ENCODE peak calls at places on chromosomes 13 and 19, in ten cellular contexts. One of them, this sample, is unnamed.
A peak's percentile ranks its signal among the peaks of the same experiment; 100 is the strongest.

GRCh38 chr19:35901055-35901644 is 810 bp upstream of the NFKBID start:
- DNase-seq in IMR-90: peak; percentile 51
- DNase-seq in stimulated activated CD4-positive, alpha-beta T cell treated with anti-CD3 and anti-CD28 coated beads, Interleukin-15, amount 100 ng/mL, for 1 hour: no peak
- DNase-seq in transverse colon: no peak
- DNase-seq in heart left ventricle: no peak
- DNase-seq in GM18507: no peak
- DNase-seq in T-helper 1 cell: no peak
- DNase-seq in body of pancreas: no peak
- DNase-seq in neural crest cell: no peak
- DNase-seq in hypothalamus: no peak
- DNase-seq in this sample: no peak

GRCh38 chr19:29771708-29772415 is 39.9 kb upstream of the CCNE1 start:
- DNase-seq in IMR-90: peak; percentile 37
- DNase-seq in stimulated activated CD4-positive, alpha-beta T cell treated with anti-CD3 and anti-CD28 coated beads, Interleukin-15, amount 100 ng/mL, for 1 hour: no peak
- DNase-seq in transverse colon: peak; percentile 48
- DNase-seq in heart left ventricle: peak; percentile 46
- DNase-seq in GM18507: no peak
- DNase-seq in T-helper 1 cell: peak; percentile 27
- DNase-seq in body of pancreas: peak; percentile 58
- DNase-seq in neural crest cell: peak; percentile 60
- DNase-seq in hypothalamus: peak; percentile 35
- DNase-seq in this sample: no peak

GRCh38 chr19:53809518-53810186 is 14.5 kb downstream of the NLRP12 start:
- DNase-seq in IMR-90: no peak
- DNase-seq in stimulated activated CD4-positive, alpha-beta T cell treated with anti-CD3 and anti-CD28 coated beads, Interleukin-15, amount 100 ng/mL, for 1 hour: no peak
- DNase-seq in transverse colon: no peak
- DNase-seq in heart left ventricle: no peak
- DNase-seq in GM18507: no peak
- DNase-seq in T-helper 1 cell: no peak
- DNase-seq in body of pancreas: no peak
- DNase-seq in neural crest cell: no peak
- DNase-seq in hypothalamus: no peak
- DNase-seq in this sample: no peak

GRCh38 chr19:32599736-32600157 is 18.8 kb downstream of the PDCD5 start:
- DNase-seq in IMR-90: peak; percentile 69
- DNase-seq in stimulated activated CD4-positive, alpha-beta T cell treated with anti-CD3 and anti-CD28 coated beads, Interleukin-15, amount 100 ng/mL, for 1 hour: no peak
- DNase-seq in transverse colon: peak; percentile 25
- DNase-seq in heart left ventricle: no peak
- DNase-seq in GM18507: peak; percentile 29
- DNase-seq in T-helper 1 cell: peak; percentile 57
- DNase-seq in body of pancreas: peak; percentile 21
- DNase-seq in neural crest cell: peak; percentile 53
- DNase-seq in hypothalamus: no peak
- DNase-seq in this sample: peak; percentile 5

GRCh38 chr19:13169769-13170168 is 19.6 kb downstream of the IER2 start:
- DNase-seq in IMR-90: peak; percentile 65
- DNase-seq in stimulated activated CD4-positive, alpha-beta T cell treated with anti-CD3 and anti-CD28 coated beads, Interleukin-15, amount 100 ng/mL, for 1 hour: no peak
- DNase-seq in transverse colon: peak; percentile 60
- DNase-seq in heart left ventricle: peak; percentile 57
- DNase-seq in GM18507: no peak
- DNase-seq in T-helper 1 cell: no peak
- DNase-seq in body of pancreas: no peak
- DNase-seq in neural crest cell: no peak
- DNase-seq in hypothalamus: no peak
- DNase-seq in this sample: no peak

GRCh38 chr13:58119351-58119750 is 487.8 kb downstream of the PCDH17 start:
- DNase-seq in IMR-90: no peak
- DNase-seq in stimulated activated CD4-positive, alpha-beta T cell treated with anti-CD3 and anti-CD28 coated beads, Interleukin-15, amount 100 ng/mL, for 1 hour: no peak
- DNase-seq in transverse colon: no peak
- DNase-seq in heart left ventricle: no peak
- DNase-seq in GM18507: no peak
- DNase-seq in T-helper 1 cell: no peak
- DNase-seq in body of pancreas: no peak
- DNase-seq in neural crest cell: no peak
- DNase-seq in hypothalamus: no peak
- DNase-seq in this sample: no peak

GRCh38 chr13:94968040-94968756 is 255.9 kb upstream of the SOX21 start:
- DNase-seq in IMR-90: no peak
- DNase-seq in stimulated activated CD4-positive, alpha-beta T cell treated with anti-CD3 and anti-CD28 coated beads, Interleukin-15, amount 100 ng/mL, for 1 hour: no peak
- DNase-seq in transverse colon: no peak
- DNase-seq in heart left ventricle: no peak
- DNase-seq in GM18507: no peak
- DNase-seq in T-helper 1 cell: no peak
- DNase-seq in body of pancreas: no peak
- DNase-seq in neural crest cell: peak; percentile 47
- DNase-seq in hypothalamus: peak; percentile 57
- DNase-seq in this sample: no peak

GRCh38 chr13:37510441-37510840 is 88.1 kb downstream of the POSTN start:
- DNase-seq in IMR-90: no peak
- DNase-seq in stimulated activated CD4-positive, alpha-beta T cell treated with anti-CD3 and anti-CD28 coated beads, Interleukin-15, amount 100 ng/mL, for 1 hour: no peak
- DNase-seq in transverse colon: no peak
- DNase-seq in heart left ventricle: no peak
- DNase-seq in GM18507: no peak
- DNase-seq in T-helper 1 cell: no peak
- DNase-seq in body of pancreas: no peak
- DNase-seq in neural crest cell: no peak
- DNase-seq in hypothalamus: no peak
- DNase-seq in this sample: no peak

GRCh38 chr13:45623516-45624090 is 8.1 kb upstream of the ERICH6B start:
- DNase-seq in IMR-90: peak; percentile 16
- DNase-seq in stimulated activated CD4-positive, alpha-beta T cell treated with anti-CD3 and anti-CD28 coated beads, Interleukin-15, amount 100 ng/mL, for 1 hour: no peak
- DNase-seq in transverse colon: no peak
- DNase-seq in heart left ventricle: no peak
- DNase-seq in GM18507: no peak
- DNase-seq in T-helper 1 cell: peak; percentile 8
- DNase-seq in body of pancreas: no peak
- DNase-seq in neural crest cell: no peak
- DNase-seq in hypothalamus: no peak
- DNase-seq in this sample: peak; percentile 16

GRCh38 chr19:1417681-1418493 is 10.5 kb downstream of the DAZAP1 start:
- DNase-seq in IMR-90: no peak
- DNase-seq in stimulated activated CD4-positive, alpha-beta T cell treated with anti-CD3 and anti-CD28 coated beads, Interleukin-15, amount 100 ng/mL, for 1 hour: no peak
- DNase-seq in transverse colon: no peak
- DNase-seq in heart left ventricle: no peak
- DNase-seq in GM18507: no peak
- DNase-seq in T-helper 1 cell: no peak
- DNase-seq in body of pancreas: no peak
- DNase-seq in neural crest cell: no peak
- DNase-seq in hypothalamus: peak; percentile 20
- DNase-seq in this sample: no peak

GRCh38 chr19:46861691-46862503 is 1.1 kb downstream of the ARHGAP35 start:
- DNase-seq in IMR-90: no peak
- DNase-seq in stimulated activated CD4-positive, alpha-beta T cell treated with anti-CD3 and anti-CD28 coated beads, Interleukin-15, amount 100 ng/mL, for 1 hour: no peak
- DNase-seq in transverse colon: peak; percentile 28
- DNase-seq in heart left ventricle: no peak
- DNase-seq in GM18507: no peak
- DNase-seq in T-helper 1 cell: no peak
- DNase-seq in body of pancreas: peak; percentile 27
- DNase-seq in neural crest cell: no peak
- DNase-seq in hypothalamus: peak; percentile 51
- DNase-seq in this sample: no peak

GRCh38 chr13:50154697-50155096 is 139.5 kb downstream of the KCNRG start:
- DNase-seq in IMR-90: no peak
- DNase-seq in stimulated activated CD4-positive, alpha-beta T cell treated with anti-CD3 and anti-CD28 coated beads, Interleukin-15, amount 100 ng/mL, for 1 hour: no peak
- DNase-seq in transverse colon: no peak
- DNase-seq in heart left ventricle: no peak
- DNase-seq in GM18507: no peak
- DNase-seq in T-helper 1 cell: no peak
- DNase-seq in body of pancreas: no peak
- DNase-seq in neural crest cell: no peak
- DNase-seq in hypothalamus: no peak
- DNase-seq in this sample: no peak

GRCh38 chr13:30526612-30527217 is 61.0 kb upstream of the HMGB1 start:
- DNase-seq in IMR-90: peak; percentile 25
- DNase-seq in stimulated activated CD4-positive, alpha-beta T cell treated with anti-CD3 and anti-CD28 coated beads, Interleukin-15, amount 100 ng/mL, for 1 hour: no peak
- DNase-seq in transverse colon: no peak
- DNase-seq in heart left ventricle: no peak
- DNase-seq in GM18507: no peak
- DNase-seq in T-helper 1 cell: no peak
- DNase-seq in body of pancreas: no peak
- DNase-seq in neural crest cell: peak; percentile 8
- DNase-seq in hypothalamus: no peak
- DNase-seq in this sample: no peak

GRCh38 chr19:17686027-17686511 is 2.1 kb downstream of the UNC13A start:
- DNase-seq in IMR-90: no peak
- DNase-seq in stimulated activated CD4-positive, alpha-beta T cell treated with anti-CD3 and anti-CD28 coated beads, Interleukin-15, amount 100 ng/mL, for 1 hour: no peak
- DNase-seq in transverse colon: no peak
- DNase-seq in heart left ventricle: no peak
- DNase-seq in GM18507: no peak
- DNase-seq in T-helper 1 cell: no peak
- DNase-seq in body of pancreas: no peak
- DNase-seq in neural crest cell: no peak
- DNase-seq in hypothalamus: peak; percentile 36
- DNase-seq in this sample: no peak

GRCh38 chr13:71290963-71291937 is 575.8 kb downstream of the DACH1 start:
- DNase-seq in IMR-90: peak; percentile 1
- DNase-seq in stimulated activated CD4-positive, alpha-beta T cell treated with anti-CD3 and anti-CD28 coated beads, Interleukin-15, amount 100 ng/mL, for 1 hour: peak; percentile 6
- DNase-seq in transverse colon: peak; percentile 19
- DNase-seq in heart left ventricle: peak; percentile 28
- DNase-seq in GM18507: no peak
- DNase-seq in T-helper 1 cell: peak; percentile 75
- DNase-seq in body of pancreas: peak; percentile 46
- DNase-seq in neural crest cell: no peak
- DNase-seq in hypothalamus: no peak
- DNase-seq in this sample: peak; percentile 20

GRCh38 chr13:28558126-28558525 is 63.2 kb upstream of the FLT1 start:
- DNase-seq in IMR-90: peak; percentile 97
- DNase-seq in stimulated activated CD4-positive, alpha-beta T cell treated with anti-CD3 and anti-CD28 coated beads, Interleukin-15, amount 100 ng/mL, for 1 hour: no peak
- DNase-seq in transverse colon: no peak
- DNase-seq in heart left ventricle: no peak
- DNase-seq in GM18507: no peak
- DNase-seq in T-helper 1 cell: no peak
- DNase-seq in body of pancreas: no peak
- DNase-seq in neural crest cell: no peak
- DNase-seq in hypothalamus: no peak
- DNase-seq in this sample: no peak

GRCh38 chr13:52744842-52745241 is 5.2 kb upstream of the CNMD start:
- DNase-seq in IMR-90: no peak
- DNase-seq in stimulated activated CD4-positive, alpha-beta T cell treated with anti-CD3 and anti-CD28 coated beads, Interleukin-15, amount 100 ng/mL, for 1 hour: no peak
- DNase-seq in transverse colon: no peak
- DNase-seq in heart left ventricle: no peak
- DNase-seq in GM18507: no peak
- DNase-seq in T-helper 1 cell: no peak
- DNase-seq in body of pancreas: no peak
- DNase-seq in neural crest cell: no peak
- DNase-seq in hypothalamus: no peak
- DNase-seq in this sample: no peak

GRCh38 chr19:42122691-42123607 is 9.3 kb downstream of the POU2F2 start:
- DNase-seq in IMR-90: no peak
- DNase-seq in stimulated activated CD4-positive, alpha-beta T cell treated with anti-CD3 and anti-CD28 coated beads, Interleukin-15, amount 100 ng/mL, for 1 hour: peak; percentile 15
- DNase-seq in transverse colon: no peak
- DNase-seq in heart left ventricle: no peak
- DNase-seq in GM18507: no peak
- DNase-seq in T-helper 1 cell: peak; percentile 67
- DNase-seq in body of pancreas: no peak
- DNase-seq in neural crest cell: no peak
- DNase-seq in hypothalamus: no peak
- DNase-seq in this sample: no peak

GRCh38 chr19:38209671-38210457 is 14.2 kb downstream of the DPF1 start:
- DNase-seq in IMR-90: peak; percentile 37
- DNase-seq in stimulated activated CD4-positive, alpha-beta T cell treated with anti-CD3 and anti-CD28 coated beads, Interleukin-15, amount 100 ng/mL, for 1 hour: no peak
- DNase-seq in transverse colon: peak; percentile 47
- DNase-seq in heart left ventricle: peak; percentile 86
- DNase-seq in GM18507: no peak
- DNase-seq in T-helper 1 cell: no peak
- DNase-seq in body of pancreas: no peak
- DNase-seq in neural crest cell: no peak
- DNase-seq in hypothalamus: peak; percentile 89
- DNase-seq in this sample: no peak

GRCh38 chr13:35518337-35518736 is 41.8 kb upstream of the MAB21L1 start:
- DNase-seq in IMR-90: no peak
- DNase-seq in stimulated activated CD4-positive, alpha-beta T cell treated with anti-CD3 and anti-CD28 coated beads, Interleukin-15, amount 100 ng/mL, for 1 hour: no peak
- DNase-seq in transverse colon: no peak
- DNase-seq in heart left ventricle: no peak
- DNase-seq in GM18507: no peak
- DNase-seq in T-helper 1 cell: no peak
- DNase-seq in body of pancreas: no peak
- DNase-seq in neural crest cell: no peak
- DNase-seq in hypothalamus: no peak
- DNase-seq in this sample: no peak

GRCh38 chr13:44734204-44734707 is 158.1 kb upstream of the TSC22D1 start:
- DNase-seq in IMR-90: peak; percentile 34
- DNase-seq in stimulated activated CD4-positive, alpha-beta T cell treated with anti-CD3 and anti-CD28 coated beads, Interleukin-15, amount 100 ng/mL, for 1 hour: no peak
- DNase-seq in transverse colon: no peak
- DNase-seq in heart left ventricle: peak; percentile 44
- DNase-seq in GM18507: no peak
- DNase-seq in T-helper 1 cell: no peak
- DNase-seq in body of pancreas: peak; percentile 58
- DNase-seq in neural crest cell: no peak
- DNase-seq in hypothalamus: no peak
- DNase-seq in this sample: no peak

GRCh38 chr19:8595651-8596050 is 14.9 kb downstream of the ADAMTS10 start:
- DNase-seq in IMR-90: no peak
- DNase-seq in stimulated activated CD4-positive, alpha-beta T cell treated with anti-CD3 and anti-CD28 coated beads, Interleukin-15, amount 100 ng/mL, for 1 hour: no peak
- DNase-seq in transverse colon: no peak
- DNase-seq in heart left ventricle: no peak
- DNase-seq in GM18507: no peak
- DNase-seq in T-helper 1 cell: no peak
- DNase-seq in body of pancreas: no peak
- DNase-seq in neural crest cell: no peak
- DNase-seq in hypothalamus: no peak
- DNase-seq in this sample: no peak

GRCh38 chr19:58407658-58408151 is 744 bp upstream of the ZNF584 start:
- DNase-seq in IMR-90: peak; percentile 25
- DNase-seq in stimulated activated CD4-positive, alpha-beta T cell treated with anti-CD3 and anti-CD28 coated beads, Interleukin-15, amount 100 ng/mL, for 1 hour: no peak
- DNase-seq in transverse colon: no peak
- DNase-seq in heart left ventricle: no peak
- DNase-seq in GM18507: no peak
- DNase-seq in T-helper 1 cell: no peak
- DNase-seq in body of pancreas: no peak
- DNase-seq in neural crest cell: no peak
- DNase-seq in hypothalamus: no peak
- DNase-seq in this sample: no peak

GRCh38 chr19:1563251-1563650 is 4.9 kb downstream of the MEX3D start:
- DNase-seq in IMR-90: no peak
- DNase-seq in stimulated activated CD4-positive, alpha-beta T cell treated with anti-CD3 and anti-CD28 coated beads, Interleukin-15, amount 100 ng/mL, for 1 hour: no peak
- DNase-seq in transverse colon: no peak
- DNase-seq in heart left ventricle: no peak
- DNase-seq in GM18507: no peak
- DNase-seq in T-helper 1 cell: no peak
- DNase-seq in body of pancreas: no peak
- DNase-seq in neural crest cell: no peak
- DNase-seq in hypothalamus: no peak
- DNase-seq in this sample: no peak

GRCh38 chr13:112160558-112160957 is 93.6 kb downstream of the SOX1 start:
- DNase-seq in IMR-90: no peak
- DNase-seq in stimulated activated CD4-positive, alpha-beta T cell treated with anti-CD3 and anti-CD28 coated beads, Interleukin-15, amount 100 ng/mL, for 1 hour: no peak
- DNase-seq in transverse colon: no peak
- DNase-seq in heart left ventricle: no peak
- DNase-seq in GM18507: no peak
- DNase-seq in T-helper 1 cell: no peak
- DNase-seq in body of pancreas: no peak
- DNase-seq in neural crest cell: no peak
- DNase-seq in hypothalamus: no peak
- DNase-seq in this sample: no peak

GRCh38 chr13:22665531-22665930 is 515.2 kb upstream of the SGCG start:
- DNase-seq in IMR-90: no peak
- DNase-seq in stimulated activated CD4-positive, alpha-beta T cell treated with anti-CD3 and anti-CD28 coated beads, Interleukin-15, amount 100 ng/mL, for 1 hour: no peak
- DNase-seq in transverse colon: no peak
- DNase-seq in heart left ventricle: no peak
- DNase-seq in GM18507: no peak
- DNase-seq in T-helper 1 cell: no peak
- DNase-seq in body of pancreas: no peak
- DNase-seq in neural crest cell: no peak
- DNase-seq in hypothalamus: no peak
- DNase-seq in this sample: no peak

GRCh38 chr13:93169980-93170379 is 56.6 kb upstream of the GPC6 start:
- DNase-seq in IMR-90: peak; percentile 97
- DNase-seq in stimulated activated CD4-positive, alpha-beta T cell treated with anti-CD3 and anti-CD28 coated beads, Interleukin-15, amount 100 ng/mL, for 1 hour: no peak
- DNase-seq in transverse colon: no peak
- DNase-seq in heart left ventricle: no peak
- DNase-seq in GM18507: no peak
- DNase-seq in T-helper 1 cell: no peak
- DNase-seq in body of pancreas: no peak
- DNase-seq in neural crest cell: no peak
- DNase-seq in hypothalamus: no peak
- DNase-seq in this sample: no peak

GRCh38 chr13:42836930-42837329 is 55.5 kb downstream of the FAM216B start:
- DNase-seq in IMR-90: peak; percentile 51
- DNase-seq in stimulated activated CD4-positive, alpha-beta T cell treated with anti-CD3 and anti-CD28 coated beads, Interleukin-15, amount 100 ng/mL, for 1 hour: no peak
- DNase-seq in transverse colon: peak; percentile 12
- DNase-seq in heart left ventricle: no peak
- DNase-seq in GM18507: no peak
- DNase-seq in T-helper 1 cell: no peak
- DNase-seq in body of pancreas: peak; percentile 16
- DNase-seq in neural crest cell: no peak
- DNase-seq in hypothalamus: no peak
- DNase-seq in this sample: no peak